ENCODE peak calls at places on chromosomes 2 and 18, in five cellular contexts. Q is CD8-positive, alpha-beta memory T cell; I is NCI-H460; G is mesenchymal stem cell; J is stimulated activated naive B cell treated with anti-CD40 and anti-IgM and Interleukin-4, amounts not matched to agents 10 μg/mL and 1 μg/mL and 100 μg/mL, for 72 hours. F is an unnamed sample.

GRCh38 chr2:30894498-30895119 is 87.4 kb upstream of the CAPN13 start:
- DNase-seq in J (no peak), I (no peak), G (no peak), Q (no peak), F (no peak)

GRCh38 chr2:220424561-220424960 is 797.1 kb downstream of the SLC4A3 start:
- DNase-seq in Q (no peak), J (no peak), I (no peak), G (no peak), F (no peak)

GRCh38 chr18:63867368-63867767 is 20.1 kb upstream of the SERPINB2 start:
- DNase-seq in G (no peak), Q (no peak), J (no peak), I (no peak), F (no peak)

GRCh38 chr2:115763601-115764000 is 1321.2 kb downstream of the DPP10 start:
- DNase-seq in J (no peak), G (no peak), I (no peak), Q (no peak), F (no peak)

GRCh38 chr2:44250376-44250775 is 24.9 kb upstream of the SLC3A1 start:
- DNase-seq in J (no peak), I (no peak), G (no peak), Q (no peak), F (no peak)

GRCh38 chr18:1663879-1664705 is 759.4 kb downstream of the ADCYAP1 start:
- DNase-seq in I (peak), Q (no peak), G (no peak), J (peak), F (peak)

GRCh38 chr2:182594286-182594685 is 121.8 kb upstream of the DNAJC10 start:
- DNase-seq in G (no peak), J (no peak), I (no peak), Q (no peak), F (no peak)

GRCh38 chr2:112714836-112715631 is 5.8 kb upstream of the NT5DC4 start:
- DNase-seq in J (no peak), G (peak), I (no peak), Q (no peak), F (no peak)

GRCh38 chr2:51329512-51329911 is 297.6 kb upstream of the NRXN1 start:
- DNase-seq in J (no peak), Q (no peak), G (peak), I (no peak), F (no peak)

GRCh38 chr2:71223767-71224333 is 3.1 kb downstream of the PAIP2B start:
- DNase-seq in G (peak), Q (no peak), J (peak), I (peak), F (peak)

GRCh38 chr18:31661965-31662364 is 22.4 kb downstream of the B4GALT6 start:
- DNase-seq in Q (no peak), G (peak), J (no peak), I (no peak), F (no peak)

GRCh38 chr2:26355038-26355995 is 8.7 kb upstream of the ADGRF3 start:
- DNase-seq in G (peak), I (peak), Q (no peak), J (no peak), F (no peak)

GRCh38 chr2:101805146-101806088 is 107.9 kb downstream of the MAP4K4 start:
- DNase-seq in Q (no peak), J (no peak), I (no peak), G (peak), F (no peak)

GRCh38 chr2:63035169-63035568 is 15.5 kb upstream of the OTX1 start:
- DNase-seq in G (no peak), J (no peak), I (no peak), Q (no peak), F (no peak)

GRCh38 chr2:157056200-157056676 is 201.3 kb upstream of the GALNT5 start:
- DNase-seq in I (no peak), G (peak), Q (no peak), J (no peak), F (no peak)

GRCh38 chr2:83160571-83160970 is 1298.5 kb downstream of the SUCLG1 start:
- DNase-seq in J (no peak), G (no peak), Q (no peak), I (no peak), F (no peak)

GRCh38 chr2:180075763-180076362 is 68.8 kb upstream of the CWC22 start:
- DNase-seq in J (no peak), I (no peak), G (no peak), Q (no peak), F (peak)

GRCh38 chr2:236949089-236949935 is 136.4 kb upstream of the COPS8 start:
- DNase-seq in G (no peak), J (no peak), Q (no peak), I (no peak), F (no peak)

GRCh38 chr2:233247744-233248143 is 3.7 kb upstream of the ATG16L1 start:
- DNase-seq in I (peak), J (no peak), G (peak), Q (peak), F (no peak)

GRCh38 chr2:133658020-133658903 is 90.0 kb upstream of the NCKAP5 start:
- DNase-seq in I (no peak), J (no peak), G (no peak), Q (no peak), F (no peak)

GRCh38 chr18:43719264-43719795 is 442.0 kb upstream of the SYT4 start:
- DNase-seq in G (no peak), I (no peak), J (no peak), Q (no peak), F (no peak)

GRCh38 chr2:118865106-118865505 is 17.7 kb upstream of the EN1 start:
- DNase-seq in J (no peak), G (peak), Q (no peak), I (peak), F (no peak)

GRCh38 chr18:13382683-13382989 is 164.1 kb downstream of the LDLRAD4 start:
- DNase-seq in Q (no peak), I (no peak), J (no peak), G (no peak), F (no peak)

GRCh38 chr2:97715951-97716694 is 2.7 kb downstream of the ZAP70 start:
- DNase-seq in J (no peak), I (no peak), G (no peak), Q (no peak), F (no peak)

GRCh38 chr2:60549250-60550150 is 4.0 kb downstream of the BCL11A start:
- DNase-seq in Q (no peak), G (peak), J (peak), I (no peak), F (peak)

GRCh38 chr2:8289111-8289510 is 392.7 kb upstream of the ID2 start:
- DNase-seq in J (no peak), Q (no peak), I (no peak), G (no peak), F (no peak)

GRCh38 chr2:128026422-128027277 is 1.2 kb downstream of the SAP130 start:
- DNase-seq in G (peak), Q (no peak), I (no peak), J (no peak), F (no peak)

GRCh38 chr2:197828464-197829135 is 24.2 kb downstream of the PLCL1 start:
- DNase-seq in I (no peak), J (no peak), G (no peak), Q (no peak), F (no peak)

GRCh38 chr18:61738488-61738887 is 154.3 kb downstream of the RNF152 start:
- DNase-seq in I (no peak), G (peak), Q (no peak), J (no peak), F (no peak)

GRCh38 chr18:79847606-79848293 is 50.0 kb downstream of the KCNG2 start:
- DNase-seq in Q (no peak), G (no peak), J (no peak), I (no peak), F (no peak)

GRCh38 chr2:138602166-138602460 is 100.5 kb downstream of the SPOPL start:
- DNase-seq in I (no peak), Q (no peak), J (no peak), G (no peak), F (no peak)

GRCh38 chr2:111678651-111679050 is 205.3 kb downstream of the ANAPC1 start:
- DNase-seq in G (no peak), J (no peak), I (no peak), Q (no peak), F (no peak)

GRCh38 chr2:217945530-217945929 is 57.3 kb downstream of the TNS1 start:
- DNase-seq in G (no peak), J (no peak), I (no peak), Q (no peak), F (no peak)

GRCh38 chr2:198757069-198757468 is 700.7 kb downstream of the SATB2 start:
- DNase-seq in J (no peak), I (no peak), Q (no peak), G (no peak), F (no peak)

GRCh38 chr2:224958466-224958857 is 83.8 kb downstream of the DOCK10 start:
- DNase-seq in Q (no peak), I (no peak), G (no peak), J (no peak), F (no peak)

GRCh38 chr2:227407601-227408089 is 19.9 kb upstream of the SCYGR1 start:
- DNase-seq in I (peak), G (no peak), J (no peak), Q (no peak), F (peak)

F was measured in transverse colon.